ENCODE peak calls at places on chromosomes 7 and 10, in five cellular contexts. One of them, this sample, is unnamed.
A peak's percentile ranks its signal among the peaks of the same experiment; 100 is the strongest.

GRCh38 chr7:75937958-75938786 is 23.2 kb downstream of the POR start:
- DNase-seq in prostate gland: no peak
- DNase-seq in IMR-90: peak; percentile 96
- DNase-seq in adrenal gland: peak; percentile 98
- DNase-seq in uterus: peak; percentile 51
- DNase-seq in this sample: peak; percentile 45

GRCh38 chr7:12423995-12424745 is 20.5 kb upstream of the VWDE start:
- DNase-seq in uterus: no peak
- DNase-seq in prostate gland: no peak
- DNase-seq in adrenal gland: no peak
- DNase-seq in IMR-90: no peak
- DNase-seq in this sample: no peak

GRCh38 chr7:104196161-104196560 is 11.7 kb downstream of the ORC5 start:
- DNase-seq in adrenal gland: no peak
- DNase-seq in IMR-90: peak; percentile 32
- DNase-seq in uterus: no peak
- DNase-seq in prostate gland: no peak
- DNase-seq in this sample: no peak

GRCh38 chr10:86306628-86307278 is 59.8 kb downstream of the GRID1 start:
- DNase-seq in prostate gland: no peak
- DNase-seq in adrenal gland: no peak
- DNase-seq in uterus: no peak
- DNase-seq in IMR-90: peak; percentile 4
- DNase-seq in this sample: no peak

GRCh38 chr10:22618081-22618785 is 96.1 kb downstream of the PIP4K2A start:
- DNase-seq in adrenal gland: peak; percentile 67
- DNase-seq in prostate gland: no peak
- DNase-seq in uterus: no peak
- DNase-seq in IMR-90: peak; percentile 69
- DNase-seq in this sample: no peak

GRCh38 chr10:28367865-28368541 is 65.1 kb upstream of the MPP7 start:
- DNase-seq in prostate gland: no peak
- DNase-seq in IMR-90: no peak
- DNase-seq in uterus: no peak
- DNase-seq in adrenal gland: no peak
- DNase-seq in this sample: no peak

GRCh38 chr7:36310897-36311296 is 78.8 kb upstream of the ANLN start:
- DNase-seq in prostate gland: no peak
- DNase-seq in adrenal gland: no peak
- DNase-seq in IMR-90: no peak
- DNase-seq in uterus: no peak
- DNase-seq in this sample: no peak

GRCh38 chr7:2821842-2822507 is 22.1 kb downstream of the GNA12 start:
- DNase-seq in prostate gland: no peak
- DNase-seq in uterus: no peak
- DNase-seq in IMR-90: peak; percentile 91
- DNase-seq in adrenal gland: no peak
- DNase-seq in this sample: no peak

GRCh38 chr7:767580-767940 is 40.5 kb upstream of the PRKAR1B start:
- DNase-seq in prostate gland: peak; percentile 71
- DNase-seq in adrenal gland: no peak
- DNase-seq in uterus: peak; percentile 78
- DNase-seq in IMR-90: no peak
- DNase-seq in this sample: no peak

GRCh38 chr10:93061594-93062498 is 1.2 kb downstream of the CYP26C1 start:
- DNase-seq in prostate gland: no peak
- DNase-seq in adrenal gland: no peak
- DNase-seq in uterus: no peak
- DNase-seq in IMR-90: peak; percentile 33
- DNase-seq in this sample: no peak

GRCh38 chr10:83166344-83166743 is 973.0 kb upstream of the GHITM start:
- DNase-seq in adrenal gland: no peak
- DNase-seq in IMR-90: no peak
- DNase-seq in prostate gland: no peak
- DNase-seq in uterus: no peak
- DNase-seq in this sample: peak; percentile 32

GRCh38 chr10:35356725-35357092 is 20.4 kb downstream of the CCNY start:
- DNase-seq in IMR-90: no peak
- DNase-seq in adrenal gland: no peak
- DNase-seq in prostate gland: no peak
- DNase-seq in uterus: no peak
- DNase-seq in this sample: no peak

GRCh38 chr10:124017729-124018128 is 75.7 kb downstream of the CHST15 start:
- DNase-seq in adrenal gland: no peak
- DNase-seq in uterus: no peak
- DNase-seq in IMR-90: no peak
- DNase-seq in prostate gland: no peak
- DNase-seq in this sample: no peak

GRCh38 chr7:144391823-144392255 is 11.7 kb downstream of the NOBOX start:
- DNase-seq in adrenal gland: peak; percentile 15
- DNase-seq in uterus: peak; percentile 23
- DNase-seq in IMR-90: peak; percentile 39
- DNase-seq in prostate gland: peak; percentile 34
- DNase-seq in this sample: no peak

GRCh38 chr10:54496852-54497251 is 304.2 kb downstream of the PCDH15 start:
- DNase-seq in adrenal gland: no peak
- DNase-seq in prostate gland: no peak
- DNase-seq in IMR-90: no peak
- DNase-seq in uterus: no peak
- DNase-seq in this sample: no peak

GRCh38 chr10:108409316-108409715 is 1244.8 kb upstream of the SORCS1 start:
- DNase-seq in adrenal gland: no peak
- DNase-seq in prostate gland: no peak
- DNase-seq in IMR-90: no peak
- DNase-seq in uterus: no peak
- DNase-seq in this sample: no peak

GRCh38 chr7:75977741-75978140 is 16.7 kb downstream of the TMEM120A start:
- DNase-seq in uterus: peak; percentile 74
- DNase-seq in adrenal gland: peak; percentile 52
- DNase-seq in prostate gland: no peak
- DNase-seq in IMR-90: no peak
- DNase-seq in this sample: no peak

GRCh38 chr10:46553238-46554049 is 3.0 kb downstream of the GPRIN2 start:
- DNase-seq in prostate gland: peak; percentile 3
- DNase-seq in adrenal gland: peak; percentile 7
- DNase-seq in IMR-90: no peak
- DNase-seq in uterus: no peak
- DNase-seq in this sample: peak; percentile 1

GRCh38 chr10:127890935-127891334 is 1.8 kb downstream of the CLRN3 start:
- DNase-seq in adrenal gland: no peak
- DNase-seq in uterus: no peak
- DNase-seq in IMR-90: no peak
- DNase-seq in prostate gland: no peak
- DNase-seq in this sample: no peak

GRCh38 chr7:102943425-102944169 is 30.8 kb downstream of the LRRC17 start:
- DNase-seq in adrenal gland: no peak
- DNase-seq in prostate gland: no peak
- DNase-seq in uterus: no peak
- DNase-seq in IMR-90: no peak
- DNase-seq in this sample: no peak

GRCh38 chr7:4144801-4145470 is 537.2 kb upstream of the FOXK1 start:
- DNase-seq in uterus: peak; percentile 76
- DNase-seq in IMR-90: peak; percentile 28
- DNase-seq in adrenal gland: peak; percentile 20
- DNase-seq in prostate gland: peak; percentile 24
- DNase-seq in this sample: no peak

GRCh38 chr10:97889461-97890265 is 40.0 kb downstream of the GOLGA7B start:
- DNase-seq in uterus: no peak
- DNase-seq in adrenal gland: no peak
- DNase-seq in IMR-90: peak; percentile 28
- DNase-seq in prostate gland: no peak
- DNase-seq in this sample: no peak

GRCh38 chr10:128411624-128412023 is 285.4 kb upstream of the MKI67 start:
- DNase-seq in IMR-90: no peak
- DNase-seq in adrenal gland: no peak
- DNase-seq in prostate gland: no peak
- DNase-seq in uterus: no peak
- DNase-seq in this sample: no peak

GRCh38 chr10:110218627-110219026 is 11.2 kb downstream of the MXI1 start:
- DNase-seq in IMR-90: no peak
- DNase-seq in prostate gland: no peak
- DNase-seq in uterus: no peak
- DNase-seq in adrenal gland: no peak
- DNase-seq in this sample: no peak

GRCh38 chr10:120804020-120804419 is 47.1 kb upstream of the WDR11 start:
- DNase-seq in IMR-90: no peak
- DNase-seq in uterus: no peak
- DNase-seq in adrenal gland: no peak
- DNase-seq in prostate gland: no peak
- DNase-seq in this sample: no peak

GRCh38 chr7:151993977-151994676 is 31.3 kb upstream of the GALNT11 start:
- DNase-seq in prostate gland: no peak
- DNase-seq in uterus: no peak
- DNase-seq in IMR-90: no peak
- DNase-seq in adrenal gland: no peak
- DNase-seq in this sample: no peak

GRCh38 chr10:22648547-22648961 is 65.8 kb downstream of the PIP4K2A start:
- DNase-seq in uterus: no peak
- DNase-seq in adrenal gland: no peak
- DNase-seq in prostate gland: no peak
- DNase-seq in IMR-90: peak; percentile 46
- DNase-seq in this sample: no peak

GRCh38 chr7:16753932-16754571 is 497 bp downstream of the TSPAN13 start:
- DNase-seq in uterus: no peak
- DNase-seq in IMR-90: peak; percentile 10
- DNase-seq in prostate gland: peak; percentile 29
- DNase-seq in adrenal gland: peak; percentile 65
- DNase-seq in this sample: peak; percentile 69

GRCh38 chr7:27686315-27686714 is 23.6 kb upstream of the HIBADH start:
- DNase-seq in adrenal gland: no peak
- DNase-seq in uterus: no peak
- DNase-seq in IMR-90: no peak
- DNase-seq in prostate gland: no peak
- DNase-seq in this sample: no peak

GRCh38 chr7:159229683-159230475 is 85.2 kb upstream of the VIPR2 start:
- DNase-seq in adrenal gland: no peak
- DNase-seq in uterus: no peak
- DNase-seq in IMR-90: no peak
- DNase-seq in prostate gland: no peak
- DNase-seq in this sample: no peak

GRCh38 chr7:132392713-132393112 is 183.6 kb downstream of the PLXNA4 start:
- DNase-seq in IMR-90: no peak
- DNase-seq in adrenal gland: no peak
- DNase-seq in prostate gland: no peak
- DNase-seq in uterus: no peak
- DNase-seq in this sample: no peak

GRCh38 chr7:128055668-128056067 is 24.4 kb upstream of the LRRC4 start:
- DNase-seq in IMR-90: no peak
- DNase-seq in prostate gland: no peak
- DNase-seq in adrenal gland: no peak
- DNase-seq in uterus: no peak
- DNase-seq in this sample: no peak
- H3K4me1 ChIP-seq in IMR-90: peaks cover 19% of the 10 kb centered on the region
- H3K4me1 ChIP-seq in prostate gland: no peaks in the 10 kb centered on the region
- H3K4me1 ChIP-seq in adrenal gland: peaks cover 6% of the 10 kb centered on the region
- H3K4me1 ChIP-seq in uterus: no peaks in the 10 kb centered on the region
- H3K4me1 ChIP-seq in this sample: peaks cover 8% of the 10 kb centered on the region

GRCh38 chr7:26034386-26034785 is 117.6 kb upstream of the NFE2L3 start:
- DNase-seq in uterus: no peak
- DNase-seq in prostate gland: no peak
- DNase-seq in adrenal gland: no peak
- DNase-seq in IMR-90: no peak
- DNase-seq in this sample: no peak
- TF ChIP-seq POLR2A in uterus: no peak
- TF ChIP-seq POLR2A in prostate gland: no peak
- TF ChIP-seq POLR2A in adrenal gland: no peak
- TF ChIP-seq POLR2A in IMR-90: no peak
- TF ChIP-seq POLR2A in this sample: no peak

GRCh38 chr7:134940711-134941110 is 45.6 kb upstream of the AGBL3 start:
- DNase-seq in prostate gland: no peak
- DNase-seq in IMR-90: no peak
- DNase-seq in adrenal gland: no peak
- DNase-seq in uterus: no peak
- DNase-seq in this sample: no peak

GRCh38 chr7:134939136-134939535 is 47.2 kb upstream of the AGBL3 start:
- DNase-seq in uterus: no peak
- DNase-seq in prostate gland: no peak
- DNase-seq in adrenal gland: no peak
- DNase-seq in IMR-90: no peak
- DNase-seq in this sample: no peak

GRCh38 chr7:134941947-134942346 is 44.4 kb upstream of the AGBL3 start:
- DNase-seq in IMR-90: no peak
- DNase-seq in adrenal gland: no peak
- DNase-seq in prostate gland: no peak
- DNase-seq in uterus: no peak
- DNase-seq in this sample: peak; percentile 32

GRCh38 chr7:134942690-134943466 is 43.4 kb upstream of the AGBL3 start:
- DNase-seq in uterus: no peak
- DNase-seq in IMR-90: no peak
- DNase-seq in prostate gland: no peak
- DNase-seq in adrenal gland: no peak
- DNase-seq in this sample: no peak

DNA sequence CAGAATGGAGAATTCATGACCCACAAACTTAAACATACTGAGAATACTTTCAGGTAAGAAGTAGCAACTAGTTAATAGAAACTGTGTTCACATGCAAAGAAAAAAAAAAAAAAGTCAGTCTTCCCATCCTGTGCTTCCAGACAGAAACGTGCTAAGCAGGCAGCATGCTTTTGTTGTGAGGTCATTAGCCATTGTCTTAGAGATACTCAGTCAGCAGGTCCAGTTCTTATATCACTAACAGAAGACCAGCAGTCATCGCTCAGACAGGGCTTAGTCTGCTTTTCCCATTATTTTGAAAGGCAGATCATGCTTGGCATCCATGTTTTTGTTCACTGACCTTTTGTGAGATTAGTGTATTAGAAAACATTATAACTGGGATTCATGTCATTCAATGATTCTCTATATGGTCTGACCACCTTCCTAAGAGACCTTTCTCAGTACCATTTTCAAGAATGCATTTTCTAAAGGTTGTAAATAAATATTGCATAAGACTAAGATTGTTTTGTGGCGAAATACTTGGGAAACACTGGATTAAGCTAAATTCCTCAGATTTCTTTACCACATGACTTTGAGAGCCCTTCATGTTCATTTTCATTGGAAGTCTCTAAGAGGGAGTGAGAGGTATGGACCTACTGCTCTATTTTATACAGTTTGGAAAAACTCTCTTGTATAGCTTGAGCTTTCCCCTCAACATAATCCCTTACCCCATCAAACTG is 45.0 kb upstream of the AGBL3 start:
- DNase-seq in IMR-90: peak; percentile 92
- DNase-seq in prostate gland: no peak
- DNase-seq in uterus: no peak
- DNase-seq in adrenal gland: no peak
- DNase-seq in this sample: no peak
- H3K27ac ChIP-seq in IMR-90: no peak overlapping the region
- H3K27ac ChIP-seq in prostate gland: no peak overlapping the region
- H3K27ac ChIP-seq in uterus: peak overlapping the region; percentile 69
- H3K27ac ChIP-seq in adrenal gland: no peak overlapping the region
- H3K27ac ChIP-seq in this sample: no peak overlapping the region

DNA sequence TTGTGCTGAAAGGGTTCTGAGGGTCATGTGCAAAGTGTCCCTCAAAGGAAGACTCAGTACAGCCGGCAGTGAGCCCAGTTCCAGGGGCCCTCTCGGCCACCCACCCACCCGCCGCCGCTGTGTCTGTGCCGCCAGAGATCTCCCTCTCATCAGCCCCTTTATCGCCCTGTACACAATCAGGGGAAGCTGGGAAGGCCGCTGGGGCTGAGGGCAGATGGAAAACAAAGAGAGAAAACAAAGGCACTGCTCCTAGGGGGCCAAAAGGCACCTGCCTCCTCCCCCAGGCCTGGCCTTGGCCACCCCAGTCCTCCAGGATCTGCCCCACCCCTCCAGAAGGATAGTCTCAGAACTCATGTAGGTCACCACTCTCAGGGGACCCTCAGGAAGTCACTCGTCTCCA is 67.0 kb downstream of the ZMIZ1 start:
- DNase-seq in adrenal gland: no peak
- DNase-seq in IMR-90: no peak
- DNase-seq in uterus: no peak
- DNase-seq in prostate gland: no peak
- DNase-seq in this sample: no peak
- H3K4me1 ChIP-seq in adrenal gland: peaks cover 84% of the 10 kb centered on the region
- H3K4me1 ChIP-seq in IMR-90: peaks cover 65% of the 10 kb centered on the region
- H3K4me1 ChIP-seq in uterus: peaks cover 33% of the 10 kb centered on the region
- H3K4me1 ChIP-seq in prostate gland: no peaks in the 10 kb centered on the region
- H3K4me1 ChIP-seq in this sample: peaks cover 49% of the 10 kb centered on the region